ENCODE peak calls at places on chromosomes 1 and 21, in eight cellular contexts. Y is WTC11, J is ascending aorta, P is psoas muscle, D is thoracic aorta, W is endodermal cell, X is HFFc6, B is neural progenitor cell. F is an unnamed sample.

GRCh38 chr1:109988349-109988914 is 3.9 kb downstream of the AHCYL1 start:
- DNase-seq in Y (no peak), J (no peak), P (no peak), B (no peak), D (no peak), W (no peak), X (no peak), F (no peak)

GRCh38 chr1:21586926-21587601 is 77.8 kb downstream of the ALPL start:
- DNase-seq in B (peak), P (no peak), W (peak), J (peak), X (peak), Y (peak), D (no peak), F (peak)

GRCh38 chr1:7026188-7026587 is 240.9 kb downstream of the CAMTA1 start:
- DNase-seq in B (no peak), P (no peak), X (no peak), Y (no peak), D (no peak), J (peak), W (no peak), F (peak)

GRCh38 chr1:64546018-64546417 is 76.1 kb downstream of the CACHD1 start:
- DNase-seq in D (no peak), B (peak), Y (no peak), W (no peak), P (no peak), J (no peak), X (no peak), F (no peak)

GRCh38 chr1:243393093-243393492 is 137.3 kb downstream of the SDCCAG8 start:
- DNase-seq in P (no peak), W (no peak), D (no peak), B (no peak), X (no peak), J (no peak), Y (no peak), F (no peak)

GRCh38 chr1:29599826-29600225 is 363.5 kb downstream of the PTPRU start:
- DNase-seq in B (no peak), D (no peak), J (no peak), Y (no peak), W (peak), X (no peak), P (no peak), F (no peak)

GRCh38 chr21:35156293-35156976 is 107.3 kb upstream of the RUNX1 start:
- DNase-seq in B (no peak), J (no peak), D (no peak), W (no peak), X (no peak), Y (no peak), P (no peak), F (no peak)

GRCh38 chr1:203175237-203176181 is at the start of gene MYBPH:
- DNase-seq in B (no peak), Y (no peak), D (no peak), X (no peak), J (no peak), P (peak), W (no peak), F (no peak)

GRCh38 chr1:243271990-243272389 is 16.1 kb downstream of the SDCCAG8 start:
- DNase-seq in X (no peak), W (no peak), B (no peak), P (no peak), J (no peak), D (no peak), Y (no peak), F (no peak)

GRCh38 chr21:41867313-41867712 is 11.8 kb downstream of the PRDM15 start:
- DNase-seq in J (no peak), P (no peak), X (no peak), W (peak), Y (no peak), B (no peak), D (no peak), F (no peak)

GRCh38 chr1:226975259-226975908 is 35.3 kb downstream of the COQ8A start:
- DNase-seq in J (no peak), B (peak), X (no peak), P (peak), W (peak), D (no peak), Y (no peak), F (no peak)

GRCh38 chr1:203039609-203040517 is 13.6 kb downstream of the PPFIA4 start:
- DNase-seq in J (no peak), P (no peak), X (no peak), W (peak), D (no peak), B (peak), Y (peak), F (no peak)

GRCh38 chr1:161226320-161226711 is 456 bp downstream of the TOMM40L start:
- DNase-seq in B (no peak), Y (no peak), D (no peak), X (no peak), P (peak), J (no peak), W (peak), F (no peak)

GRCh38 chr1:230423936-230424335 is 2.2 kb downstream of the PGBD5 start:
- DNase-seq in W (no peak), D (no peak), J (no peak), B (no peak), Y (no peak), X (no peak), P (no peak), F (peak)

GRCh38 chr1:24103879-24104278 is 8.1 kb downstream of the MYOM3 start:
- DNase-seq in P (no peak), X (no peak), W (no peak), Y (no peak), D (no peak), B (no peak), J (no peak), F (no peak)

GRCh38 chr1:5884110-5884509 is 108.1 kb downstream of the NPHP4 start:
- DNase-seq in B (no peak), J (no peak), P (peak), D (no peak), W (no peak), Y (no peak), X (no peak), F (no peak)

GRCh38 chr1:229953736-229954326 is 113.2 kb upstream of the GALNT2 start:
- DNase-seq in B (no peak), X (no peak), P (no peak), W (no peak), Y (no peak), J (no peak), D (no peak), F (no peak)

GRCh38 chr1:77370588-77371306 is 88.9 kb downstream of the AK5 start:
- DNase-seq in Y (no peak), D (no peak), B (no peak), P (no peak), J (no peak), W (no peak), X (peak), F (peak)

GRCh38 chr21:46195595-46196195 is 11.4 kb upstream of the SPATC1L start:
- DNase-seq in Y (peak), B (no peak), J (no peak), D (no peak), P (no peak), W (peak), X (no peak), F (no peak)

GRCh38 chr1:70487910-70488665 is 77.0 kb downstream of the CTH start:
- DNase-seq in X (peak), P (no peak), W (peak), B (peak), J (no peak), D (no peak), Y (peak), F (peak)

GRCh38 chr1:51302746-51303145 is 27.6 kb downstream of the TTC39A start:
- DNase-seq in X (no peak), B (no peak), J (no peak), W (no peak), D (no peak), Y (no peak), P (no peak), F (no peak)

GRCh38 chr1:54353959-54354358 is 52.2 kb downstream of the SSBP3 start:
- DNase-seq in W (peak), Y (no peak), J (no peak), P (no peak), X (no peak), B (peak), D (no peak), F (no peak)

GRCh38 chr1:165288301-165289120 is 68.0 kb downstream of the LMX1A start:
- DNase-seq in X (no peak), W (peak), J (no peak), Y (no peak), P (peak), B (peak), D (no peak), F (peak)

GRCh38 chr21:37787456-37787855 is 128.8 kb downstream of the KCNJ6 start:
- DNase-seq in P (no peak), J (no peak), W (no peak), Y (no peak), B (no peak), D (no peak), X (peak), F (peak)

GRCh38 chr1:24384251-24385090 is 29.1 kb downstream of the STPG1 start:
- DNase-seq in X (peak), P (no peak), W (peak), B (no peak), D (no peak), Y (no peak), J (no peak), F (peak)

DNA sequence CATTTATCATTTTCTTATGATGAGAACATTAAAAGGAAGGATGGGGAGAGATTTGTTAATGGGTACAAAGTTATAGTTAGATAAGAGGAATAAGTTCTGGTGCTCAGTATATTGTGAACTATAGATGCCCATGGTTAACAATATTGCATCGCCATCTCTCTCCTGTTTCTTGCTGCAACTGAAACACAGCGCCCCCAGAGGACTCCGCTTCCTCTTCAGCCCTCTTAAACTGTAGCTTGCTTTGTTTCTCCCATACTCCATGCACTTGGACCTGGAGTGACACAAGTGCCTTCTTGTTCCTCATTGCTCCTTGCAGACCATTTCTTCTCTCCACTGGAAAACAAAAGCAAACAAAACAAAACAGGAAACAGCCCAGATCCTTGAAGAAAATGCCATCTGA is 70.1 kb upstream of the NTPCR start:
- DNase-seq in P (no peak), D (no peak), W (peak), Y (peak), X (no peak), B (peak), J (no peak), F (peak)
- TF ChIP-seq CTCF in P (peak), D (no peak), W (peak), Y (peak), X (peak), B (peak), J (no peak), F (peak)

GRCh38 chr21:39441502-39442475 is 3.8 kb downstream of the LCA5L start:
- DNase-seq in P (no peak), J (no peak), D (no peak), W (peak), B (peak), Y (peak), X (peak), F (peak)
- TF ChIP-seq CTCF in P (peak), J (peak), D (peak), W (peak), B (peak), Y (peak), X (peak), F (peak)

GRCh38 chr1:193192586-193192985 is 6.2 kb upstream of the B3GALT2 start:
- DNase-seq in W (no peak), D (no peak), P (no peak), X (no peak), Y (no peak), B (no peak), J (no peak), F (no peak)

GRCh38 chr1:193189442-193190095 is 3.2 kb upstream of the B3GALT2 start:
- DNase-seq in B (no peak), J (no peak), X (no peak), W (no peak), D (no peak), P (no peak), Y (no peak), F (peak)

GRCh38 chr1:193185861-193186714 is at the start of gene B3GALT2:
- DNase-seq in J (no peak), X (peak), D (no peak), Y (no peak), P (no peak), B (peak), W (no peak), F (peak)

GRCh38 chr1:193187114-193187513 is 701 bp upstream of the B3GALT2 start:
- DNase-seq in B (no peak), W (no peak), D (no peak), P (no peak), X (no peak), J (no peak), Y (no peak), F (no peak)

GRCh38 chr1:193190096-193190744 is 3.8 kb upstream of the B3GALT2 start:
- DNase-seq in W (no peak), J (no peak), B (no peak), D (no peak), P (no peak), X (peak), Y (no peak), F (peak)
- TF ChIP-seq CTCF in W (peak), J (no peak), B (peak), D (peak), P (no peak), X (peak), Y (no peak), F (peak)

GRCh38 chr1:167720965-167721616 is 691 bp upstream of the MPZL1 start:
- DNase-seq in J (no peak), P (peak), D (no peak), B (peak), W (peak), X (peak), Y (no peak), F (peak)
- TF ChIP-seq CTCF in J (no peak), P (peak), D (no peak), B (peak), W (peak), X (peak), Y (no peak), F (peak)

GRCh38 chr1:96845464-96845863 is 123.9 kb downstream of the PTBP2 start:
- DNase-seq in X (no peak), D (no peak), W (peak), P (no peak), B (peak), J (no peak), Y (peak), F (peak)
- TF ChIP-seq CTCF in X (peak), D (no peak), W (peak), P (peak), B (peak), J (no peak), Y (peak), F (peak)

DNA sequence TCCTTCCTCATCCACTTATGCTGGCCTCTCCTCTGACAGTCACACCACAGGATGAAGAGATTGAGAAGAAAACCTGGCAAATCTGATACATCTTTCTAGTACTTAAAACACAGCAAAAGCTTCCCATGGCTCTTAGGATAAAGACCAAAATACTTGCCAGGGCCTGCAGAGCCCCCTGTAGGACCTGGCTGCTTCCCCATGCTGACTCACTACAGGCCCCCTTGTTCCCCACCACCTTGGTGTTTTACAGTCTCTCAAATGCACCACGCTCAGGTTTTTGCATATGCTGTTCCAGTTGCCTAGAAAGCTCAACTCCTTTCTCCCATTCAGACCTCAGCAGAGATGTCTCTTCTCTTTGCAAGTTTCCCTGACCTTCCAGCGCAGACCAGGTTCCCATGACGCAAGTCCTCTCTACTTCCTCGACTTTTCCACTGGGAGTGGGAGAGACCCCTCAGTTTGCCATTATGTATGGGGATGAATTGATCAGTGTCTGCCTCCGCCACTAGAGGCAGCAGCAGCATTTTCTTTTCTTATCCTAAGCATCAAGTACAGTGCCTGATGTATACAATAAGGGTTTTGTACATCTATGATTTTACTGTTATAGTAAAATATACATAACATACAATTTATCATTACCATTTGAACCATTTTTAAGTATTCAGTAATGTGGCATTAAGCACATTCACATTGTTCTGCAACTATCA is 113.8 kb upstream of the C8B start:
- DNase-seq in B (no peak), D (no peak), W (peak), X (no peak), P (no peak), Y (peak), J (no peak), F (peak)
- TF ChIP-seq CTCF in B (peak), D (no peak), W (peak), X (peak), P (no peak), Y (peak), J (no peak), F (peak)

GRCh38 chr1:32180186-32181060 is 948 bp downstream of the TXLNA start:
- DNase-seq in X (peak), W (peak), P (peak), B (peak), Y (peak), D (no peak), J (peak), F (peak)
- TF ChIP-seq CTCF in X (peak), W (no peak), P (no peak), B (no peak), Y (no peak), D (no peak), J (no peak), F (no peak)

F was measured in bronchial epithelial cell.